ENCODE peak calls at places on chromosome X, in four cellular contexts. One of them, this sample, is unnamed.

GRCh38 chrX:29468911-29469494 is 746.4 kb upstream of the MAGEB2 start:
- DNase-seq in endothelial cell: no peak
- DNase-seq in stimulated activated CD4-positive, alpha-beta T cell treated with anti-CD3 and anti-CD28 coated beads, Interleukin-12 subunit alpha, Interleukin-12 subunit beta, amount 100 ng/mL, for 48 hours: no peak
- DNase-seq in head of caudate nucleus: no peak
- DNase-seq in this sample: no peak

GRCh38 chrX:115261148-115261547 is 27.3 kb upstream of the LRCH2 start:
- DNase-seq in endothelial cell: no peak
- DNase-seq in stimulated activated CD4-positive, alpha-beta T cell treated with anti-CD3 and anti-CD28 coated beads, Interleukin-12 subunit alpha, Interleukin-12 subunit beta, amount 100 ng/mL, for 48 hours: no peak
- DNase-seq in head of caudate nucleus: no peak
- DNase-seq in this sample: no peak

GRCh38 chrX:70421618-70422017 is 1.5 kb upstream of the GDPD2 start:
- DNase-seq in endothelial cell: no peak
- DNase-seq in stimulated activated CD4-positive, alpha-beta T cell treated with anti-CD3 and anti-CD28 coated beads, Interleukin-12 subunit alpha, Interleukin-12 subunit beta, amount 100 ng/mL, for 48 hours: no peak
- DNase-seq in head of caudate nucleus: peak; percentile 33
- DNase-seq in this sample: no peak

GRCh38 chrX:106726485-106727437 is at the start of gene RNF128:
- DNase-seq in endothelial cell: peak; percentile 46
- DNase-seq in stimulated activated CD4-positive, alpha-beta T cell treated with anti-CD3 and anti-CD28 coated beads, Interleukin-12 subunit alpha, Interleukin-12 subunit beta, amount 100 ng/mL, for 48 hours: no peak
- DNase-seq in head of caudate nucleus: peak; percentile 56
- DNase-seq in this sample: no peak

GRCh38 chrX:31036895-31037294 is 34.9 kb downstream of the FTHL17 start:
- DNase-seq in endothelial cell: peak; percentile 39
- DNase-seq in stimulated activated CD4-positive, alpha-beta T cell treated with anti-CD3 and anti-CD28 coated beads, Interleukin-12 subunit alpha, Interleukin-12 subunit beta, amount 100 ng/mL, for 48 hours: no peak
- DNase-seq in head of caudate nucleus: peak; percentile 17
- DNase-seq in this sample: no peak

GRCh38 chrX:74923942-74924448 is 1.3 kb downstream of the NEXMIF start:
- DNase-seq in endothelial cell: peak; percentile 4
- DNase-seq in stimulated activated CD4-positive, alpha-beta T cell treated with anti-CD3 and anti-CD28 coated beads, Interleukin-12 subunit alpha, Interleukin-12 subunit beta, amount 100 ng/mL, for 48 hours: no peak
- DNase-seq in head of caudate nucleus: peak; percentile 36
- DNase-seq in this sample: no peak

GRCh38 chrX:129433945-129434344 is 89.3 kb downstream of the SMARCA1 start:
- DNase-seq in endothelial cell: no peak
- DNase-seq in stimulated activated CD4-positive, alpha-beta T cell treated with anti-CD3 and anti-CD28 coated beads, Interleukin-12 subunit alpha, Interleukin-12 subunit beta, amount 100 ng/mL, for 48 hours: no peak
- DNase-seq in head of caudate nucleus: no peak
- DNase-seq in this sample: no peak

GRCh38 chrX:9785944-9786741 is at the start of gene SHROOM2:
- DNase-seq in endothelial cell: peak; percentile 33
- DNase-seq in stimulated activated CD4-positive, alpha-beta T cell treated with anti-CD3 and anti-CD28 coated beads, Interleukin-12 subunit alpha, Interleukin-12 subunit beta, amount 100 ng/mL, for 48 hours: no peak
- DNase-seq in head of caudate nucleus: peak; percentile 13
- DNase-seq in this sample: no peak

GRCh38 chrX:20063716-20064351 is 52.9 kb downstream of the MAP7D2 start:
- DNase-seq in endothelial cell: no peak
- DNase-seq in stimulated activated CD4-positive, alpha-beta T cell treated with anti-CD3 and anti-CD28 coated beads, Interleukin-12 subunit alpha, Interleukin-12 subunit beta, amount 100 ng/mL, for 48 hours: no peak
- DNase-seq in head of caudate nucleus: no peak
- DNase-seq in this sample: no peak

GRCh38 chrX:13085533-13085932 is 41.1 kb upstream of the FAM9C start:
- DNase-seq in endothelial cell: no peak
- DNase-seq in stimulated activated CD4-positive, alpha-beta T cell treated with anti-CD3 and anti-CD28 coated beads, Interleukin-12 subunit alpha, Interleukin-12 subunit beta, amount 100 ng/mL, for 48 hours: no peak
- DNase-seq in head of caudate nucleus: no peak
- DNase-seq in this sample: peak; percentile 3

GRCh38 chrX:46777971-46778810 is 19.3 kb upstream of the SLC9A7 start:
- DNase-seq in endothelial cell: no peak
- DNase-seq in stimulated activated CD4-positive, alpha-beta T cell treated with anti-CD3 and anti-CD28 coated beads, Interleukin-12 subunit alpha, Interleukin-12 subunit beta, amount 100 ng/mL, for 48 hours: no peak
- DNase-seq in head of caudate nucleus: no peak
- DNase-seq in this sample: no peak

GRCh38 chrX:10496345-10496965 is 123.9 kb downstream of the MID1 start:
- DNase-seq in endothelial cell: no peak
- DNase-seq in stimulated activated CD4-positive, alpha-beta T cell treated with anti-CD3 and anti-CD28 coated beads, Interleukin-12 subunit alpha, Interleukin-12 subunit beta, amount 100 ng/mL, for 48 hours: no peak
- DNase-seq in head of caudate nucleus: no peak
- DNase-seq in this sample: no peak

GRCh38 chrX:68934922-68935321 is 106.1 kb downstream of the EFNB1 start:
- DNase-seq in endothelial cell: no peak
- DNase-seq in stimulated activated CD4-positive, alpha-beta T cell treated with anti-CD3 and anti-CD28 coated beads, Interleukin-12 subunit alpha, Interleukin-12 subunit beta, amount 100 ng/mL, for 48 hours: no peak
- DNase-seq in head of caudate nucleus: no peak
- DNase-seq in this sample: no peak

GRCh38 chrX:154074199-154074598 is 23.3 kb downstream of the MECP2 start:
- DNase-seq in endothelial cell: no peak
- DNase-seq in stimulated activated CD4-positive, alpha-beta T cell treated with anti-CD3 and anti-CD28 coated beads, Interleukin-12 subunit alpha, Interleukin-12 subunit beta, amount 100 ng/mL, for 48 hours: no peak
- DNase-seq in head of caudate nucleus: no peak
- DNase-seq in this sample: no peak

GRCh38 chrX:71198066-71198465 is 25.0 kb upstream of the GJB1 start:
- DNase-seq in endothelial cell: no peak
- DNase-seq in stimulated activated CD4-positive, alpha-beta T cell treated with anti-CD3 and anti-CD28 coated beads, Interleukin-12 subunit alpha, Interleukin-12 subunit beta, amount 100 ng/mL, for 48 hours: no peak
- DNase-seq in head of caudate nucleus: no peak
- DNase-seq in this sample: no peak

GRCh38 chrX:150499240-150499639 is 69.2 kb upstream of the MTM1 start:
- DNase-seq in endothelial cell: no peak
- DNase-seq in stimulated activated CD4-positive, alpha-beta T cell treated with anti-CD3 and anti-CD28 coated beads, Interleukin-12 subunit alpha, Interleukin-12 subunit beta, amount 100 ng/mL, for 48 hours: no peak
- DNase-seq in head of caudate nucleus: no peak
- DNase-seq in this sample: no peak

GRCh38 chrX:14864626-14865025 is 8.2 kb downstream of the FANCB start:
- DNase-seq in endothelial cell: no peak
- DNase-seq in stimulated activated CD4-positive, alpha-beta T cell treated with anti-CD3 and anti-CD28 coated beads, Interleukin-12 subunit alpha, Interleukin-12 subunit beta, amount 100 ng/mL, for 48 hours: no peak
- DNase-seq in head of caudate nucleus: no peak
- DNase-seq in this sample: no peak

GRCh38 chrX:47143894-47144625 is 442 bp downstream of the NDUFB11 start:
- DNase-seq in endothelial cell: peak; percentile 8
- DNase-seq in stimulated activated CD4-positive, alpha-beta T cell treated with anti-CD3 and anti-CD28 coated beads, Interleukin-12 subunit alpha, Interleukin-12 subunit beta, amount 100 ng/mL, for 48 hours: no peak
- DNase-seq in head of caudate nucleus: peak; percentile 35
- DNase-seq in this sample: no peak

GRCh38 chrX:47497274-47497673 is 14.3 kb upstream of the ZNF41 start:
- DNase-seq in endothelial cell: no peak
- DNase-seq in stimulated activated CD4-positive, alpha-beta T cell treated with anti-CD3 and anti-CD28 coated beads, Interleukin-12 subunit alpha, Interleukin-12 subunit beta, amount 100 ng/mL, for 48 hours: no peak
- DNase-seq in head of caudate nucleus: no peak
- DNase-seq in this sample: no peak

GRCh38 chrX:4754878-4755604 is 1041.6 kb upstream of the PRKX start:
- DNase-seq in endothelial cell: no peak
- DNase-seq in stimulated activated CD4-positive, alpha-beta T cell treated with anti-CD3 and anti-CD28 coated beads, Interleukin-12 subunit alpha, Interleukin-12 subunit beta, amount 100 ng/mL, for 48 hours: no peak
- DNase-seq in head of caudate nucleus: no peak
- DNase-seq in this sample: no peak

GRCh38 chrX:599837-600715 is 30.5 kb upstream of the SHOX start:
- DNase-seq in endothelial cell: no peak
- DNase-seq in stimulated activated CD4-positive, alpha-beta T cell treated with anti-CD3 and anti-CD28 coated beads, Interleukin-12 subunit alpha, Interleukin-12 subunit beta, amount 100 ng/mL, for 48 hours: no peak
- DNase-seq in head of caudate nucleus: no peak
- DNase-seq in this sample: no peak

GRCh38 chrX:120016068-120016441 is 61.4 kb downstream of the RHOXF2B start:
- DNase-seq in endothelial cell: no peak
- DNase-seq in stimulated activated CD4-positive, alpha-beta T cell treated with anti-CD3 and anti-CD28 coated beads, Interleukin-12 subunit alpha, Interleukin-12 subunit beta, amount 100 ng/mL, for 48 hours: no peak
- DNase-seq in head of caudate nucleus: no peak
- DNase-seq in this sample: no peak

This sample was measured in effector CD8-positive, alpha-beta T cell.